ENCODE peak calls at places on chromosomes 2 and 18, in ten cellular contexts. W is lower lobe of right lung; V is Panc1; B is upper lobe of right lung; J is CD8-positive, alpha-beta memory T cell; T is BJ; R is HCT116; X is ovary; H is OCI-LY7; Z is mesendoderm. Q is an unnamed sample. For H3K36me3, the result is how much of the 10 kb centered on the place peaks cover.

GRCh38 chr2:75920721-75921551 is 210.2 kb upstream of the GCFC2 start:
- DNase-seq in W (no peak), V (no peak), B (no peak), J (no peak), T (no peak), R (no peak), X (no peak), H (no peak), Z (no peak), Q (no peak)

GRCh38 chr2:17709897-17710296 is 43.7 kb downstream of the SMC6 start:
- DNase-seq in W (no peak), V (no peak), B (no peak), J (no peak), T (no peak), R (no peak), X (no peak), H (no peak), Z (no peak), Q (no peak)

GRCh38 chr2:160194946-160195345 is 5.1 kb downstream of the ITGB6 start:
- DNase-seq in W (no peak), V (no peak), B (no peak), J (no peak), T (no peak), R (no peak), X (no peak), H (no peak), Z (no peak), Q (no peak)

GRCh38 chr2:15733867-15734765 is 142.4 kb downstream of the DDX1 start:
- DNase-seq in W (no peak), V (no peak), B (no peak), J (no peak), T (no peak), R (no peak), X (no peak), H (no peak), Z (no peak), Q (no peak)

GRCh38 chr2:39202639-39203369 is 41.0 kb downstream of the CDKL4 start:
- DNase-seq in W (no peak), V (no peak), B (no peak), J (no peak), T (no peak), R (no peak), X (no peak), H (no peak), Z (peak), Q (no peak)

GRCh38 chr2:64945973-64946736 is 43.0 kb upstream of the SLC1A4 start:
- DNase-seq in W (peak), V (no peak), B (peak), J (peak), T (no peak), R (no peak), X (no peak), H (peak), Z (no peak), Q (peak)

GRCh38 chr2:185502351-185502750 is 236.3 kb upstream of the FSIP2 start:
- DNase-seq in W (no peak), V (no peak), B (no peak), J (no peak), T (no peak), R (no peak), X (no peak), H (no peak), Z (no peak), Q (no peak)

GRCh38 chr2:100679211-100679610 is 116.4 kb downstream of the PDCL3 start:
- DNase-seq in W (no peak), V (no peak), B (no peak), J (no peak), T (no peak), R (no peak), X (no peak), H (no peak), Z (no peak), Q (no peak)

GRCh38 chr2:189719531-189719930 is 43.1 kb downstream of the OSGEPL1 start:
- DNase-seq in W (no peak), V (no peak), B (no peak), J (no peak), T (no peak), R (no peak), X (no peak), H (no peak), Z (no peak), Q (no peak)

GRCh38 chr18:32478317-32478716 is 7.6 kb upstream of the GAREM1 start:
- DNase-seq in W (no peak), V (no peak), B (no peak), J (no peak), T (no peak), R (no peak), X (no peak), H (no peak), Z (no peak), Q (no peak)

GRCh38 chr2:23268467-23269263 is 116.3 kb upstream of the KLHL29 start:
- DNase-seq in W (no peak), V (no peak), B (no peak), J (no peak), T (peak), R (no peak), X (no peak), H (no peak), Z (no peak), Q (no peak)

GRCh38 chr2:53208815-53209214 is 558.8 kb upstream of the CHAC2 start:
- DNase-seq in W (no peak), V (no peak), B (no peak), J (no peak), T (no peak), R (no peak), X (no peak), H (no peak), Z (no peak), Q (no peak)

GRCh38 chr2:101400048-101400447 is 12.7 kb upstream of the CREG2 start:
- DNase-seq in W (no peak), V (no peak), B (no peak), J (no peak), T (no peak), R (no peak), X (no peak), H (no peak), Z (no peak), Q (no peak)

GRCh38 chr18:10973579-10974260 is 175.6 kb downstream of the PIEZO2 start:
- DNase-seq in W (no peak), V (peak), B (no peak), J (no peak), T (no peak), R (no peak), X (no peak), H (no peak), Z (no peak), Q (no peak)

GRCh38 chr2:32479993-32480392 is 123.2 kb downstream of the BIRC6 start:
- DNase-seq in W (no peak), V (no peak), B (no peak), J (no peak), T (no peak), R (no peak), X (no peak), H (no peak), Z (no peak), Q (no peak)
- H3K36me3 ChIP-seq in W (half or more), V (under half), B (half or more), J (under half), T (under half), R (under half), X (under half), H (half or more), Z (under half), Q (half or more)

DNA sequence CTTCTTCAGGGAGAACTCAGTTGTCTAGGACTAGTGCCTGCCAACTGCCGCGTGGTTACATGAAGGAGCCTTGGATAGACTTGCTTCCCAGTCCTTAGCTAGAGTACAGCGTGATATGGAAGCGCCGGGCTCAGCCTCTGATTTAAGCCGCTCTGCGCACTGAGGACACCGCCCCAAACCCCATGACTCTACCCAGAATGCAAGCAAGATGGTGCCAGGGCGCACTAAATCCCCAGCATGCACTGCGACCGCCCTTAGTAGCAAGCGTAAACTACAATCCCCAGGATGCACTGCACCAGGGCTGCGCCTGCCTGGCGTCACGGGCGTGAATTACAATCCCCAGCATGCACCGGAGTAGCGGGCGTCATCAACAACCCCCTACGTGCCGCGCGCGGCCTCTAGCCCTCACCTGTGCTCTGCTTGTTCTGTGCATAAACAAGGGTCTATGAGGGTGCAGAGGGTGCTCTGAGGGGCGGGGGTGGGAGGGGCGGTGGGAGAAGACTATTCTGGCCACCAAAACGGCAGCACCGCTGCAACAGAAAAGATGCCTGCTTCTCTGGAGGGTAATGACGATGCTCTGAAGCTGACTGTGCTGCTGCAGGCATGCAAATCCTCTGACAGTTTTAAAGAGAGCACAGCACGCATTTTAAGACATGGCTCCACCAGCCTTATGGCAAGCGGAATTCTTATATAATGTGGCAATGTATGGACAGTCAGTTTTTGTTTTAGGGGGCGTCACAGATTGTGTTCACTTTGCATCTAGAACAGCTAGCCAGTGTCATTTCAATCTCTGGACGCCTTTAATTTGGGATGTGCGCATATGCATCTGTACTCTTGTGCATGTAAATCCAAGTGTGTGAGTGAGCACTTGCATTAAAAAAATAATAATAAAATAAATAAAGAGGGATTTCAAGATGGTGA is 282.5 kb upstream of the MYT1L start:
- DNase-seq in W (peak), V (peak), B (peak), J (peak), T (peak), R (peak), X (peak), H (peak), Z (peak), Q (peak)
- H3K4me3 ChIP-seq in W (peak), V (peak), B (peak), J (peak), T (peak), R (peak), X (peak), H (peak), Z (peak), Q (peak)

DNA sequence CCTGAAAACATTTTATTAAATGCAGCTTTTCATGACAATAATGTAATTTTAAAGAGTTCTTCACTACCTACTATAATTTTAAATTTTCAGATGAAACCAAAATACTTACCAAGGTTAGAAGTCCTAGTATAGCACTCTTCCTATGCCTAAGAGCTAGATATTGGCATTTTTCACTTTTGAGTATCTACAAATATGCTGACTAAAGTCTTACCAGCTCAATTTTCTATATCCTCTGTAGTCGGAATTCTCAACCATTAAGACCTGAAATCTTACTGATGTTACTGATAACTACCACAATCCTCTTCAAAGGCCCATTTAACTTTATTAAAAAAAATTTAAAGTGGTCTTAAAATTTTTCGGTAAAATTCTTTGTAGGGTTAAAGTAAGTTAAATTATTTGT is 32.0 kb downstream of the PREPL start:
- DNase-seq in W (no peak), V (no peak), B (no peak), J (no peak), T (no peak), R (no peak), X (no peak), H (no peak), Z (no peak), Q (no peak)
- H3K36me3 ChIP-seq in W (half or more), V (under half), B (half or more), J (under half), T (under half), R (under half), X (under half), H (under half), Z (under half), Q (under half)

GRCh38 chr2:118644190-118644589 is 203.3 kb downstream of the EN1 start:
- DNase-seq in W (no peak), V (no peak), B (no peak), J (no peak), T (no peak), R (no peak), X (no peak), H (no peak), Z (peak), Q (no peak)
- H3K4me3 ChIP-seq in W (no peak), V (no peak), B (no peak), J (no peak), T (no peak), R (no peak), X (no peak), H (no peak), Z (no peak), Q (no peak)

DNA sequence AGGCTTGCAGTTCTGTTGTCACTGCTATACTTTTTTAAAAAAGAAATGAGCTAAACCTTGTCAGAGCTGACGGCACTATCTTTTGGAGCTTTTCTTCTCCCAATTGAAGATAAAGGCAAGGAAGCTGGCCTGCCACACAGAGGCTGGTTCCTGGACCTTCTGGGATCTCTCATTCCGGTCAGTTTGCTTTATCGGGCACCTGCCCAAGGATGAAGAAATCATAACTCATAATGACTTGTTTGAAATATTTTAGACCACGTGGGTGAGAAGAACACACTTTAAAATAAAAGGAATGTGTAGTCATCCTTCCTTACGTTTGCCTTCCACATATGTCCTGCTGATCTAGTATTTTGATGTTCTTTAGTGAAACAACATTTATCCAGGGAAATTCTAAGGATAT is 535.7 kb downstream of the DCC start:
- DNase-seq in W (no peak), V (no peak), B (no peak), J (no peak), T (no peak), R (no peak), X (no peak), H (no peak), Z (no peak), Q (no peak)
- H3K36me3 ChIP-seq in W (under half), V (under half), B (under half), J (under half), T (under half), R (under half), X (under half), H (under half), Z (under half), Q (under half)

DNA sequence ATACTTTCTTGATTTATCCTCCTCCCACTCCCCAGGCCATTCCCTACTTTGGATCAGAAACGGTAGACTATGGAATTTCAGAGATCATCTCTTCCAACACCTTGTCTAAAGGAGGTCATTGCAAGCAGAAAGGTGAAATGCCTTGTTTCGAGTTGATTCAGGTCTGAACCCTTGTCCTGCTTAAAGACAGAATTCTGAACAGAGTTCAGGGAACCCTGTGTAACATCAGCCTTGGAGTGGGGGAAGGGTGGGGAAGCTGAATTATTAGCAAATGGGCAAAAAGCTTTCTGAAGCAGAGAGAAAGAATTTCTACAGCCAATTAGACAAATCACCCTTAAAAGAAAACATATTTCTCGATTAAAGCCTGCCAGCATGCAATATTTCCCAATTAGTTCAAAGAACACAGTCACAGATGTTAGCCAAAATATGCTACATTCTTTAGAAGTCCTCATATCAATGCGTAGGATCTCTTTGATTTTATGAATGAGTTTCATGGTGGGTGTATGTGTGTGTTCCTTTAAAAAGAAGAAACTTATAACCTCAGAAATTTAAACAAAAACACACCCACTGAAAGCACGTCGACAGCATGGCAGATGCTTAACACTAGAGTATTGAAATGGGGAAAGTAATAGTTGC is 353.1 kb downstream of the RND3 start:
- DNase-seq in W (no peak), V (no peak), B (no peak), J (no peak), T (peak), R (no peak), X (no peak), H (no peak), Z (no peak), Q (no peak)
- H3K4me3 ChIP-seq in W (no peak), V (no peak), B (no peak), J (no peak), T (no peak), R (no peak), X (no peak), H (no peak), Z (no peak), Q (no peak)

GRCh38 chr2:218582085-218582484 is 13.4 kb downstream of the CNOT9 start:
- DNase-seq in W (no peak), V (no peak), B (no peak), J (no peak), T (no peak), R (no peak), X (no peak), H (no peak), Z (no peak), Q (no peak)

GRCh38 chr2:218577482-218578220 is 9.0 kb downstream of the CNOT9 start:
- DNase-seq in W (no peak), V (no peak), B (no peak), J (no peak), T (no peak), R (no peak), X (no peak), H (no peak), Z (no peak), Q (no peak)

GRCh38 chr2:218583983-218584850 is 15.6 kb downstream of the CNOT9 start:
- DNase-seq in W (no peak), V (no peak), B (no peak), J (no peak), T (no peak), R (no peak), X (no peak), H (no peak), Z (peak), Q (no peak)

GRCh38 chr2:218576854-218577253 is 8.2 kb downstream of the CNOT9 start:
- DNase-seq in W (no peak), V (no peak), B (no peak), J (no peak), T (no peak), R (no peak), X (no peak), H (no peak), Z (no peak), Q (no peak)

DNA sequence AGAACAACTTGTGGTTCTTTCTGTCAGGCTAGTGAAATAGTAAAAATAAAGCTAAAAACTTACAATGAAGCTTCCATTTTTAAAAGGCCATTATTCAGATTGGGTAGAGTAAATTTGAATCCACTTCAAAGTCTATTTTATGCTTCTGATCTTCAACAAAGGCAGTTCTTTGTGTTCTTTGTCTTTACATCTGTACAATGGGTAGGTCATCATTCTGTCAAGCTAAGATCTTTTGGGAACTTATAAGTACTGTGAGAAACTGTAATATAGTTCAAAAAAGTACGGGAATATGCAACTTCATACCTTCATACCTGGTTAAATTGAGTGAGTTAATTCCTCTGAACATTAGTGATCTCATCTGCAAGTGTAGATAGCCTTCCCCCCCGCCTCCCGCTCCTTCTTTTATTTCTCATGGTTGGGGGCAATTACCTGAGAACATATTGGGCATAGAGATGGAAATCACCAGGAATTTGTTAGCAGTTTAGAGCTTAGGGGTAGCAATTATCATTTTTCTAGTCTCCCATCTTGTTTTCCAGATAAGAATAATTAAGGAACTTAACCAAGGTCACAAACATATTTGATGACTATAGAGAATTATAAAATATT is 9.7 kb downstream of the CNOT9 start:
- DNase-seq in W (no peak), V (no peak), B (no peak), J (no peak), T (no peak), R (no peak), X (no peak), H (no peak), Z (no peak), Q (no peak)
- H3K36me3 ChIP-seq in W (half or more), V (under half), B (under half), J (under half), T (under half), R (under half), X (under half), H (half or more), Z (under half), Q (under half)

GRCh38 chr2:232876071-232876977 is 6.3 kb downstream of the SNORC start:
- DNase-seq in W (no peak), V (no peak), B (peak), J (no peak), T (no peak), R (no peak), X (no peak), H (peak), Z (peak), Q (no peak)

GRCh38 chr2:232875256-232876070 is 5.4 kb downstream of the SNORC start:
- DNase-seq in W (no peak), V (no peak), B (peak), J (no peak), T (no peak), R (no peak), X (no peak), H (no peak), Z (no peak), Q (no peak)

GRCh38 chr2:232878855-232879617 is 9.0 kb downstream of the SNORC start:
- DNase-seq in W (peak), V (no peak), B (peak), J (no peak), T (no peak), R (no peak), X (no peak), H (no peak), Z (no peak), Q (no peak)

GRCh38 chr2:232877940-232878511 is 8.0 kb downstream of the SNORC start:
- DNase-seq in W (peak), V (no peak), B (peak), J (no peak), T (no peak), R (no peak), X (no peak), H (no peak), Z (no peak), Q (no peak)

GRCh38 chr2:232876978-232877441 is 6.9 kb downstream of the SNORC start:
- DNase-seq in W (peak), V (no peak), B (peak), J (no peak), T (no peak), R (no peak), X (no peak), H (no peak), Z (no peak), Q (no peak)
- H3K4me3 ChIP-seq in W (peak), V (peak), B (no peak), J (no peak), T (no peak), R (no peak), X (peak), H (peak), Z (no peak), Q (no peak)

GRCh38 chr2:61520261-61520660 is 17.9 kb downstream of the XPO1 start:
- DNase-seq in W (no peak), V (no peak), B (no peak), J (no peak), T (no peak), R (no peak), X (no peak), H (no peak), Z (no peak), Q (no peak)
- H3K36me3 ChIP-seq in W (half or more), V (under half), B (half or more), J (under half), T (under half), R (under half), X (under half), H (half or more), Z (under half), Q (half or more)